ENCODE peak calls at places on chromosomes 12 and 14, in four cellular contexts. I is pancreas, O is GM04503, L is NCI-H82. E is an unnamed sample.
A peak's percentile ranks its signal among the peaks of the same experiment; 100 is the strongest.

GRCh38 chr14:63205281-63205575 is 985 bp downstream of the RHOJ start:
- DNase-seq in O (no peak), L (no peak), I (no peak), E (no peak)

GRCh38 chr14:59063259-59063658 is 125.2 kb upstream of the DAAM1 start:
- DNase-seq in I (no peak), O (no peak), L (no peak), E (no peak)

GRCh38 chr12:62313727-62314380 is 53.6 kb downstream of the USP15 start:
- DNase-seq in O (no peak), L (no peak), I (no peak), E (no peak)

GRCh38 chr12:124898200-124898950 is 16.1 kb downstream of the UBC start:
- DNase-seq in O (no peak), L (peak; percentile 78), I (peak; percentile 58), E (no peak)

GRCh38 chr12:47340391-47341015 is 260.7 kb upstream of the AMIGO2 start:
- DNase-seq in L (no peak), O (no peak), I (no peak), E (no peak)

GRCh38 chr12:52230364-52231281 is 2.4 kb upstream of the KRT7 start:
- DNase-seq in O (peak; percentile 65), I (peak; percentile 62), L (no peak), E (no peak)

GRCh38 chr12:77231548-77231947 is 166.2 kb upstream of the E2F7 start:
- DNase-seq in L (no peak), I (peak; percentile 65), O (peak; percentile 70), E (no peak)

GRCh38 chr12:79260923-79261322 is 396.3 kb downstream of the SYT1 start:
- DNase-seq in O (no peak), L (no peak), I (no peak), E (no peak)

GRCh38 chr12:115694564-115694963 is 582.9 kb downstream of the MED13L start:
- DNase-seq in I (no peak), L (no peak), O (no peak), E (no peak)

GRCh38 chr12:76586764-76587395 is 27.3 kb upstream of the OSBPL8 start:
- DNase-seq in O (no peak), L (peak; percentile 56), I (no peak), E (peak; percentile 27)

GRCh38 chr12:119334459-119335170 is at the start of gene CCDC60:
- DNase-seq in L (peak; percentile 21), I (no peak), O (no peak), E (no peak)

GRCh38 chr14:64928239-64929002 is 14.1 kb downstream of the GPX2 start:
- DNase-seq in O (no peak), L (no peak), I (no peak), E (no peak)

GRCh38 chr12:109178532-109178931 is 62.1 kb downstream of the ACACB start:
- DNase-seq in O (no peak), L (no peak), I (no peak), E (no peak)

GRCh38 chr14:50045039-50045711 is 71.2 kb downstream of the VCPKMT start:
- DNase-seq in O (peak; percentile 84), L (no peak), I (peak; percentile 79), E (no peak)

GRCh38 chr12:10196210-10196609 is 16.5 kb upstream of the GABARAPL1 start:
- DNase-seq in I (no peak), O (no peak), L (no peak), E (no peak)

GRCh38 chr12:123126294-123127144 is 24.4 kb downstream of the PITPNM2 start:
- DNase-seq in L (no peak), O (peak; percentile 94), I (no peak), E (peak; percentile 69)

GRCh38 chr12:25615119-25615518 is 62.0 kb upstream of the LMNTD1 start:
- DNase-seq in O (peak; percentile 44), L (no peak), I (no peak), E (no peak)

GRCh38 chr12:77998236-77998786 is 167.6 kb downstream of the NAV3 start:
- DNase-seq in L (no peak), O (no peak), I (no peak), E (no peak)

GRCh38 chr14:100439781-100440180 is 116.6 kb downstream of the SLC25A47 start:
- DNase-seq in I (no peak), L (no peak), O (no peak), E (no peak)

GRCh38 chr12:111842556-111843396 is 748 bp downstream of the MAPKAPK5 start:
- DNase-seq in I (no peak), O (no peak), L (peak; percentile 39), E (no peak)

GRCh38 chr14:39988939-39989338 is 556.7 kb upstream of the FBXO33 start:
- DNase-seq in I (no peak), O (no peak), L (peak; percentile 70), E (peak; percentile 43)

GRCh38 chr12:79629561-79629960 is 61.2 kb downstream of the PAWR start:
- DNase-seq in O (no peak), L (no peak), I (no peak), E (no peak)

GRCh38 chr12:95513599-95513998 is 37.7 kb downstream of the USP44 start:
- DNase-seq in L (no peak), O (no peak), I (no peak), E (no peak)

GRCh38 chr12:46963977-46964376 is 115.4 kb upstream of the PCED1B start:
- DNase-seq in O (no peak), I (no peak), L (no peak), E (no peak)

GRCh38 chr12:24073170-24073810 is 123.8 kb upstream of the SOX5 start:
- DNase-seq in L (no peak), I (no peak), O (no peak), E (no peak)

GRCh38 chr12:11836282-11836963 is 186.9 kb downstream of the ETV6 start:
- DNase-seq in L (peak; percentile 49), O (no peak), I (peak; percentile 55), E (no peak)

GRCh38 chr14:34013714-34014055 is 62.8 kb upstream of the EGLN3 start:
- DNase-seq in O (no peak), I (no peak), L (peak; percentile 39), E (no peak)

GRCh38 chr14:64053694-64054669 is 201.2 kb downstream of the SYNE2 start:
- DNase-seq in L (no peak), O (no peak), I (no peak), E (no peak)

GRCh38 chr14:77746064-77746463 is 14.9 kb downstream of the SNW1 start:
- DNase-seq in I (no peak), L (no peak), O (no peak), E (no peak)

GRCh38 chr12:120833849-120834248 is 70.3 kb downstream of the SPPL3 start:
- DNase-seq in L (no peak), I (no peak), O (no peak), E (no peak)

GRCh38 chr14:69261761-69262331 is 1.9 kb downstream of the GALNT16 start:
- DNase-seq in O (no peak), I (no peak), L (peak; percentile 36), E (no peak)

GRCh38 chr14:96811985-96812667 is 14.9 kb downstream of the VRK1 start:
- DNase-seq in I (no peak), O (no peak), L (no peak), E (no peak)

GRCh38 chr14:64507376-64508156 is 3.0 kb downstream of the ZBTB1 start:
- DNase-seq in O (no peak), I (no peak), L (peak; percentile 7), E (no peak)

GRCh38 chr14:95069547-95069946 is 87.8 kb downstream of the DICER1 start:
- DNase-seq in O (no peak), I (no peak), L (no peak), E (no peak)

GRCh38 chr14:104596927-104597351 is 7.6 kb downstream of the TMEM179 start:
- DNase-seq in O (no peak), I (no peak), L (no peak), E (no peak)

GRCh38 chr12:26286186-26286585 is 90.8 kb downstream of the SSPN start:
- DNase-seq in L (no peak), O (no peak), I (no peak), E (no peak)

GRCh38 chr14:91417134-91417982 is at the start of gene CCDC88C:
- DNase-seq in O (no peak), L (peak; percentile 78), I (peak; percentile 82), E (peak; percentile 22)

GRCh38 chr14:105007593-105008264 is 13.2 kb downstream of the CDCA4 start:
- DNase-seq in L (no peak), O (no peak), I (no peak), E (no peak)